ENCODE peak calls at places on chromosome 21, in six cellular contexts. D is Panc1; R is M059J; K is activated T-cell treated with anti-CD3 and anti-CD28 coated beads for 1 hour; N is activated CD8-positive, alpha-beta memory T cell treated with anti-CD3 and anti-CD28 coated beads for 24 hours; B is stimulated activated CD8-positive, alpha-beta memory T cell treated with anti-CD3 and anti-CD28 coated beads, Interleukin-7, amount 100 ng/mL, for 1 hour. Q is an unnamed sample.

GRCh38 chr21:42597487-42598158 is 55.8 kb upstream of the PDE9A start:
- DNase-seq in B (no peak), R (no peak), K (no peak), N (no peak), D (no peak), Q (no peak)

GRCh38 chr21:44749116-44749758 is 37.9 kb upstream of the TSPEAR start:
- DNase-seq in D (no peak), B (no peak), R (no peak), N (no peak), K (no peak), Q (no peak)

GRCh38 chr21:31198575-31198974 is 145.5 kb downstream of the TIAM1 start:
- DNase-seq in D (peak; percentile 33), R (peak; percentile 61), B (no peak), K (no peak), N (no peak), Q (no peak)

GRCh38 chr21:36751383-36751782 is 52.5 kb downstream of the SIM2 start:
- DNase-seq in D (no peak), R (no peak), K (no peak), B (no peak), N (no peak), Q (no peak)

GRCh38 chr21:14942801-14943490 is 121.9 kb downstream of the NRIP1 start:
- DNase-seq in N (no peak), K (no peak), B (no peak), D (no peak), R (no peak), Q (peak; percentile 19)

GRCh38 chr21:18832950-18833349 is 429.4 kb upstream of the TMPRSS15 start:
- DNase-seq in B (no peak), N (no peak), R (peak; percentile 26), D (no peak), K (no peak), Q (no peak)

GRCh38 chr21:24224411-24224810 is 1382.9 kb downstream of the MRPL39 start:
- DNase-seq in R (no peak), N (no peak), D (no peak), K (no peak), B (no peak), Q (no peak)

GRCh38 chr21:38352536-38353219 is 95.9 kb downstream of the KCNJ15 start:
- DNase-seq in D (no peak), K (peak; percentile 19), R (peak; percentile 85), B (no peak), N (no peak), Q (peak; percentile 89)

GRCh38 chr21:32954353-32954752 is 71.4 kb upstream of the OLIG2 start:
- DNase-seq in R (no peak), B (no peak), D (no peak), N (no peak), K (no peak), Q (no peak)

GRCh38 chr21:43574741-43575465 is 84.4 kb downstream of the HSF2BP start:
- DNase-seq in D (no peak), N (no peak), R (no peak), K (no peak), B (no peak), Q (no peak)

GRCh38 chr21:44350773-44351481 is 2.5 kb upstream of the TRPM2 start:
- DNase-seq in N (no peak), K (no peak), B (no peak), R (no peak), D (no peak), Q (no peak)

GRCh38 chr21:44067011-44067839 is 40.0 kb upstream of the PWP2 start:
- DNase-seq in N (no peak), D (no peak), K (no peak), B (no peak), R (no peak), Q (no peak)

GRCh38 chr21:42574234-42575027 is 60.8 kb downstream of the SLC37A1 start:
- DNase-seq in R (peak; percentile 7), K (no peak), D (no peak), B (no peak), N (peak; percentile 51), Q (peak; percentile 25)

GRCh38 chr21:41605178-41605933 is 97.4 kb upstream of the TMPRSS2 start:
- DNase-seq in R (no peak), K (no peak), D (no peak), B (no peak), N (no peak), Q (no peak)

GRCh38 chr21:45420623-45421041 is 15.7 kb downstream of the COL18A1 start:
- DNase-seq in N (no peak), B (no peak), K (no peak), D (no peak), R (peak; percentile 28), Q (no peak)

GRCh38 chr21:33855190-33855589 is 60.4 kb downstream of the ATP5PO start:
- DNase-seq in N (no peak), B (no peak), K (no peak), R (no peak), D (no peak), Q (no peak)

GRCh38 chr21:46038871-46039397 is 57.4 kb downstream of the COL6A1 start:
- DNase-seq in K (no peak), D (no peak), B (no peak), N (no peak), R (peak; percentile 81), Q (no peak)

GRCh38 chr21:42474982-42475381 is 21.0 kb downstream of the RSPH1 start:
- DNase-seq in D (no peak), N (peak; percentile 17), B (no peak), K (no peak), R (peak; percentile 51), Q (peak; percentile 14)

GRCh38 chr21:46542588-46543092 is 62.2 kb downstream of the S100B start:
- DNase-seq in R (no peak), D (no peak), K (no peak), B (no peak), N (peak; percentile 53), Q (no peak)

GRCh38 chr21:28396421-28396820 is 596.3 kb downstream of the LTN1 start:
- DNase-seq in D (no peak), R (no peak), N (no peak), K (no peak), B (no peak), Q (no peak)